ENCODE peak calls at places on chromosomes 16 and 17, in four cellular contexts. D, N, E and I are unnamed samples.

GRCh38 chr16:2085669-2086068 is 37.9 kb downstream of the TSC2 start:
- DNase-seq in E (no peak), N (no peak), D (peak), I (no peak)

GRCh38 chr17:43694081-43694870 is 32.6 kb upstream of the MEOX1 start:
- DNase-seq in D (peak), N (peak), E (peak), I (peak)

GRCh38 chr17:79262624-79263023 is 188.0 kb downstream of the ENGASE start:
- DNase-seq in N (no peak), D (no peak), E (no peak), I (no peak)

GRCh38 chr16:17396762-17397498 is 73.8 kb downstream of the XYLT1 start:
- DNase-seq in N (no peak), E (peak), D (no peak), I (peak)

GRCh38 chr17:77963441-77963840 is 4.9 kb downstream of the TNRC6C start:
- DNase-seq in N (peak), D (no peak), E (no peak), I (peak)

GRCh38 chr16:25066747-25067631 is 44.6 kb upstream of the LCMT1 start:
- DNase-seq in E (peak), N (peak), D (peak), I (no peak)

GRCh38 chr16:85612191-85612800 is 826 bp upstream of the GSE1 start:
- DNase-seq in D (peak), E (peak), N (peak), I (peak)

GRCh38 chr17:3683054-3683511 is 12.9 kb downstream of the P2RX5 start:
- DNase-seq in D (peak), E (no peak), N (peak), I (no peak)

GRCh38 chr17:72614871-72615626 is 477.4 kb downstream of the SLC39A11 start:
- DNase-seq in D (peak), N (no peak), E (no peak), I (peak)

GRCh38 chr17:72833113-72833512 is 259.4 kb downstream of the SLC39A11 start:
- DNase-seq in N (no peak), E (no peak), D (no peak), I (no peak)

GRCh38 chr17:14506364-14506763 is 205.5 kb downstream of the HS3ST3B1 start:
- DNase-seq in E (no peak), N (no peak), D (no peak), I (no peak)

GRCh38 chr17:32015245-32016013 is 8.2 kb downstream of the LRRC37B start:
- DNase-seq in D (peak), N (no peak), E (no peak), I (no peak)

GRCh38 chr16:66714659-66715307 is 18.2 kb upstream of the CMTM4 start:
- DNase-seq in D (no peak), E (no peak), N (no peak), I (no peak)

GRCh38 chr17:29618272-29619065 is 4.2 kb downstream of the CORO6 start:
- DNase-seq in D (no peak), N (no peak), E (peak), I (no peak)

GRCh38 chr16:54284931-54285413 is 1.6 kb downstream of the IRX3 start:
- DNase-seq in N (no peak), E (peak), D (peak), I (no peak)

GRCh38 chr16:1531638-1531910 is 1.9 kb upstream of the TMEM204 start:
- DNase-seq in E (no peak), N (no peak), D (no peak), I (no peak)

DNA sequence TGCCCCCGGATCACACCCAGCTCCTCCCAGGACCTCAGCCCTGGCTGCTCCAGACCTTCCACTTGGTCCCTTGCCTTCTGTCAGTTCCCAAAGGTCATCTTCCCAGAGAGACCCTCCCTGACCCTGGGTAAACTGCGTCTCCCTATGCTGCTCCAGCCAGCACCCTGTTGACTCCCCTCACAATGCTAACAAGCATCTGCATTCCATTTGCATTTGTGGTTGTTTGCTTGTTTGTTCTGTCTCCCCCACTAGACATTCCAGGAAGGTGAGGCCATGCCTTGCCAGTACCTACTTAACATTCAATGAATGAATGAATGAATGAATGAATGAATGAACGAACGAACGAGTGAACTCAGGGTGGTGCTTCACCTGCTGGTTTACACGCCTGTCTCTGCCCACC is 171.2 kb downstream of the WSCD1 start:
- DNase-seq in N (no peak), E (no peak), D (peak), I (no peak)
- TF ChIP-seq CTCF in N (no peak), E (no peak), D (no peak), I (no peak)

GRCh38 chr17:42553866-42554249 is 1.1 kb downstream of the HSD17B1 start:
- DNase-seq in N (peak), E (no peak), D (no peak), I (no peak)
- TF ChIP-seq CTCF in N (no peak), E (no peak), D (no peak), I (peak)

GRCh38 chr17:80732268-80732667 is 187.6 kb downstream of the RPTOR start:
- DNase-seq in D (no peak), E (no peak), N (no peak), I (peak)
- TF ChIP-seq CTCF in D (no peak), E (no peak), N (no peak), I (no peak)

GRCh38 chr16:63789603-63790002 is 1332.3 kb downstream of the CDH11 start:
- DNase-seq in N (peak), E (no peak), D (peak), I (no peak)
- TF ChIP-seq CTCF in N (no peak), E (no peak), D (no peak), I (no peak)

GRCh38 chr17:2337811-2338657 is 733 bp downstream of the SGSM2 start:
- DNase-seq in N (peak), E (peak), D (peak), I (peak)
- TF ChIP-seq CTCF in N (no peak), E (no peak), D (no peak), I (no peak)

DNA sequence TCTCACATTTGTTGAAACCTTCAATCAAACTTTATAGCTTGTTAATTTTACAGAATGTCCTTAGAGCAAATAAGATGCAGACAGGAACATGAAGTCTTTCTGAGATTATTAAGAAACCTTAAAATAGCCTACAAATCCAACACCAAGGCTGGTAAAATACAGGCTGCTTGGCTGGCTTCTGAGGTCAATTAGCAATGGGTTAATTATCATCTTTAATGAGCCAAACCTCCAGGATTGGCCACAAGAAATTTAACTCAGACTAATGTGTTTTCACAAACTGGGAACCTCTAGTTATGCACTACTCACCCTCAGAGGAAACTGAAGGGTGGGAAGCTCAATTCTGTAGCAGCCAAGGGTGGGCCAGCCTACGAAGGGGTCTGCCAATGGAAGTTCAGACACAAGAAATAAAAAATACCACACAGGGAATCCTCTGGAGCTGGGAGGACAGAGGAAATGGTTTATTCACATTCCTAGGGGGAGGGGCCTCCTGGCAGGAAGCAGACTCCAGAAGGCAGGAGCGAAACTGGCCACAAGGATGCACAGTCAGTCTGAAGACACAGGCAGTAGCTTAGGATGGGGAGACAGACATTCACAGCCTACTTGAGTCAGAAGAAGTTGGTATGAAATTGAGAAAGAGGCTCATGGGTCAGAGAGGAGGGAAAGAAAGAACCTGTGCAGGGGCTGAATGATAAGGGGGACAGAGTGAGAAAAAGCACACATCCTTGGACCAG is 36.1 kb downstream of the HIC1 start:
- DNase-seq in E (peak), D (peak), N (no peak), I (peak)
- TF ChIP-seq CTCF in E (peak), D (no peak), N (no peak), I (peak)

GRCh38 chr16:28053461-28053860 is 10.1 kb downstream of the GSG1L start:
- DNase-seq in D (no peak), N (no peak), E (no peak), I (no peak)
- TF ChIP-seq CTCF in D (no peak), N (no peak), E (no peak), I (no peak)